ENCODE peak calls at places on chromosomes 1 and 21, in four cellular contexts. B is HepG2, L is kidney epithelial cell, N is GM23338. X is an unnamed sample.

GRCh38 chr1:213987422-213987875 is 324 bp upstream of the PROX1 start:
- DNase-seq in L (no peak), N (no peak), B (no peak), X (no peak)

GRCh38 chr21:40386301-40386911 is 460.6 kb downstream of the DSCAM start:
- DNase-seq in N (peak; percentile 69), B (no peak), L (no peak), X (no peak)

GRCh38 chr1:107934573-107934972 is 30.4 kb downstream of the VAV3 start:
- DNase-seq in B (no peak), N (no peak), L (no peak), X (no peak)

GRCh38 chr1:119564548-119564947 is 57.5 kb downstream of the HSD3B1 start:
- DNase-seq in B (no peak), N (no peak), L (no peak), X (no peak)

GRCh38 chr1:201914456-201915235 is 25.9 kb downstream of the SHISA4 start:
- DNase-seq in B (no peak), L (no peak), N (no peak), X (no peak)

GRCh38 chr1:155978973-155979429 is 654 bp upstream of the ARHGEF2 start:
- DNase-seq in B (no peak), N (no peak), L (no peak), X (no peak)

GRCh38 chr1:43639990-43640794 is 9.8 kb upstream of the KDM4A start:
- DNase-seq in L (no peak), N (no peak), B (no peak), X (no peak)

GRCh38 chr1:193767891-193768290 is 581.5 kb upstream of the B3GALT2 start:
- DNase-seq in N (no peak), L (no peak), B (no peak), X (peak; percentile 19)

DNA sequence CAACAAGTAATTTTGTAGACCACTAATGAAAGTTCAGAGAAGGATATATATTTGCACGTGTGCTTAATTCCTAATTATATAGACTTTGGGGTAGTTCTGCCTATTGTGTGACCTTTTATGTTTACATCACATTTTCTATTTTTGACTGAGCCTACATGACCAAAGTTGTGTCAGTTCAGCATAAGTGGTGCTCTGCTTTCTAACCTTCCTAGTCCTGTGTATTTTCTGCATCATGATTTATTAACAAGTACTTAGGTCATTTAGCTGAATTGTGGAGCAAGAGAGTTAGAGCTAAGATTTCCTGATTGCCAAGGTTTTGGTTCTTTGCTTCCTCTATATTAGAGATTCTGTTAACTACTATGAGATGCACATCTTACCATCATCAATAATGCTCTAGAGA is 176.0 kb downstream of the C1orf21 start:
- DNase-seq in L (no peak), N (no peak), B (no peak), X (no peak)
- H3K4me3 ChIP-seq in L (no peak overlapping the region), N (no peak overlapping the region), B (no peak overlapping the region), X (no peak overlapping the region)

GRCh38 chr1:76053021-76053420 is 21.5 kb upstream of the ST6GALNAC3 start:
- DNase-seq in B (no peak), L (no peak), N (peak; percentile 75), X (no peak)
- H3K4me3 ChIP-seq in B (no peak overlapping the region), L (no peak overlapping the region), N (no peak overlapping the region), X (no peak overlapping the region)

GRCh38 chr1:116628448-116628847 is 39.1 kb downstream of the IGSF3 start:
- DNase-seq in L (no peak), B (no peak), N (no peak), X (no peak)
- H3K4me3 ChIP-seq in L (no peak overlapping the region), B (no peak overlapping the region), N (no peak overlapping the region), X (no peak overlapping the region)

GRCh38 chr1:5232537-5232936 is 578.1 kb downstream of the AJAP1 start:
- DNase-seq in L (no peak), N (no peak), B (no peak), X (no peak)
- H3K4me3 ChIP-seq in L (no peak overlapping the region), N (no peak overlapping the region), B (no peak overlapping the region), X (no peak overlapping the region)

GRCh38 chr1:110605446-110605845 is 712 bp downstream of the KCNA2 start:
- DNase-seq in N (no peak), L (no peak), B (no peak), X (no peak)

GRCh38 chr1:110605901-110606783 is at the start of gene KCNA2:
- DNase-seq in B (no peak), L (no peak), N (peak; percentile 80), X (no peak)

GRCh38 chr1:110608247-110608646 is 2.1 kb upstream of the KCNA2 start:
- DNase-seq in L (no peak), N (no peak), B (no peak), X (no peak)

GRCh38 chr1:110606784-110607662 is 865 bp upstream of the KCNA2 start:
- DNase-seq in L (no peak), N (peak; percentile 48), B (no peak), X (no peak)

GRCh38 chr1:110607663-110608230 is 1.6 kb upstream of the KCNA2 start:
- DNase-seq in N (peak; percentile 30), B (no peak), L (no peak), X (no peak)
- H3K4me3 ChIP-seq in N (peak overlapping the region; percentile 87), B (no peak overlapping the region), L (no peak overlapping the region), X (no peak overlapping the region)